ENCODE peak calls at places on chromosomes 4 and X, in nine cellular contexts. K is GM23248, P is Karpas-422, F is IMR-90, S is PC-3, E is hepatocyte, Q is neuronal stem cell, O is GM23338, Y is SK-N-SH. T is an unnamed sample.

GRCh38 chrX:151702741-151703352 is 7.6 kb downstream of the PRRG3 start:
- DNase-seq in K (no peak), P (no peak), F (no peak), S (no peak), E (no peak), Q (no peak), O (no peak), Y (no peak), T (no peak)

GRCh38 chr4:166675411-166675810 is 558.9 kb downstream of the SPOCK3 start:
- DNase-seq in K (peak; percentile 1), P (no peak), F (no peak), S (peak; percentile 56), E (peak; percentile 45), Q (no peak), O (no peak), Y (no peak), T (peak; percentile 81)

GRCh38 chrX:9429767-9430166 is 35.1 kb upstream of the TBL1X start:
- DNase-seq in K (no peak), P (no peak), F (no peak), S (no peak), E (no peak), Q (no peak), O (no peak), Y (peak; percentile 25), T (no peak)

GRCh38 chr4:162836773-162837172 is 329.9 kb downstream of the NAF1 start:
- DNase-seq in K (no peak), P (no peak), F (no peak), S (no peak), E (no peak), Q (no peak), O (no peak), Y (no peak), T (no peak)

GRCh38 chr4:79049840-79050520 is 110.7 kb upstream of the PAQR3 start:
- DNase-seq in K (peak; percentile 49), P (no peak), F (no peak), S (peak; percentile 8), E (no peak), Q (no peak), O (peak; percentile 10), Y (peak; percentile 24), T (no peak)

GRCh38 chr4:3291411-3291968 is 1.3 kb upstream of the RGS12 start:
- DNase-seq in K (no peak), P (no peak), F (no peak), S (peak; percentile 50), E (peak; percentile 40), Q (no peak), O (peak; percentile 70), Y (no peak), T (no peak)

GRCh38 chrX:50812995-50813842 is 775 bp downstream of the SHROOM4 start:
- DNase-seq in K (peak; percentile 77), P (no peak), F (peak; percentile 46), S (peak; percentile 5), E (peak; percentile 52), Q (peak; percentile 15), O (peak; percentile 39), Y (peak; percentile 39), T (peak; percentile 41)

GRCh38 chr4:1611501-1611870 is 72.6 kb downstream of the FAM53A start:
- DNase-seq in K (no peak), P (no peak), F (no peak), S (no peak), E (no peak), Q (no peak), O (no peak), Y (no peak), T (no peak)

GRCh38 chr4:153758688-153759406 is 977 bp downstream of the RNF175 start:
- DNase-seq in K (peak; percentile 14), P (no peak), F (no peak), S (no peak), E (no peak), Q (no peak), O (peak; percentile 45), Y (no peak), T (no peak)

GRCh38 chrX:129577473-129577872 is 37.4 kb downstream of the OCRL start:
- DNase-seq in K (peak; percentile 91), P (no peak), F (peak; percentile 83), S (peak; percentile 5), E (peak; percentile 29), Q (no peak), O (no peak), Y (peak; percentile 58), T (peak; percentile 74)

GRCh38 chr4:142549726-142550463 is 296.2 kb downstream of the INPP4B start:
- DNase-seq in K (peak; percentile 91), P (no peak), F (peak; percentile 81), S (peak; percentile 96), E (peak; percentile 37), Q (no peak), O (no peak), Y (no peak), T (peak; percentile 96)

GRCh38 chr4:128519163-128519810 is 231.7 kb upstream of the PGRMC2 start:
- DNase-seq in K (peak; percentile 33), P (no peak), F (peak; percentile 23), S (no peak), E (no peak), Q (no peak), O (no peak), Y (no peak), T (peak; percentile 61)

DNA sequence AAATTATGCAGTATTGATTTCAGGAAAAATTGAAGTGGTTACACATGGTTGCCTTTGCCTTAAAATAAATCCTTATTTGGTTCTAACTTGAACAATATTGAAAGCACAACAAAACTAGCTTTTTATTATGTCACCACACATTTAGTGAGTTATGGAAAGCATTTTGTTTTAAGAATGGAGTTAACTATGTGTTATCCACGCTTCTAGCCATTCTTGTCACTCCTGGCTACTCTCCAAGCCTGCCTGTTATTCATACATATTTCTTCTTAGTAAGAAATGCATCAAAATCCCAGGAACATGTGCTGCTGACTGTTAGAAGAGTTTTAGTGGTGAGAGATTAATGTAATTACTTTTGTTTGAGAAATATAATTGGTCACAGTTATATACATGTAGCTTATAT is 73.9 kb downstream of the FAT4 start:
- DNase-seq in K (peak; percentile 72), P (no peak), F (peak; percentile 70), S (peak; percentile 28), E (no peak), Q (no peak), O (no peak), Y (no peak), T (peak; percentile 81)
- H3K27me3 ChIP-seq in K (no peaks in the 10 kb centered on the region), P (no peaks in the 10 kb centered on the region), F (no peaks in the 10 kb centered on the region), S (no peaks in the 10 kb centered on the region), E (no peaks in the 10 kb centered on the region), Q (no peaks in the 10 kb centered on the region), O (no peaks in the 10 kb centered on the region), Y (no peaks in the 10 kb centered on the region), T (no peaks in the 10 kb centered on the region)

GRCh38 chr4:145485120-145485519 is 3.5 kb downstream of the SMAD1 start:
- DNase-seq in K (no peak), P (no peak), F (no peak), S (no peak), E (no peak), Q (no peak), O (no peak), Y (no peak), T (no peak)

GRCh38 chr4:145487626-145488025 is 6.0 kb downstream of the SMAD1 start:
- DNase-seq in K (no peak), P (peak; percentile 95), F (no peak), S (no peak), E (no peak), Q (no peak), O (no peak), Y (no peak), T (no peak)

GRCh38 chr4:145484240-145484846 is 2.7 kb downstream of the SMAD1 start:
- DNase-seq in K (no peak), P (no peak), F (no peak), S (no peak), E (no peak), Q (no peak), O (no peak), Y (peak; percentile 41), T (no peak)

GRCh38 chr4:145486603-145487002 is 5.0 kb downstream of the SMAD1 start:
- DNase-seq in K (no peak), P (no peak), F (no peak), S (no peak), E (no peak), Q (no peak), O (no peak), Y (no peak), T (no peak)

GRCh38 chr4:145488310-145488709 is 6.7 kb downstream of the SMAD1 start:
- DNase-seq in K (no peak), P (no peak), F (no peak), S (no peak), E (no peak), Q (no peak), O (no peak), Y (no peak), T (no peak)
- H3K4me2 ChIP-seq in K (no peak overlapping the region), P (peak overlapping the region; percentile 87), F (no peak overlapping the region), S (no peak overlapping the region), E (no peak overlapping the region), Q (no peak overlapping the region), O (peak overlapping the region; percentile 26), Y (no peak overlapping the region), T (no peak overlapping the region)

DNA sequence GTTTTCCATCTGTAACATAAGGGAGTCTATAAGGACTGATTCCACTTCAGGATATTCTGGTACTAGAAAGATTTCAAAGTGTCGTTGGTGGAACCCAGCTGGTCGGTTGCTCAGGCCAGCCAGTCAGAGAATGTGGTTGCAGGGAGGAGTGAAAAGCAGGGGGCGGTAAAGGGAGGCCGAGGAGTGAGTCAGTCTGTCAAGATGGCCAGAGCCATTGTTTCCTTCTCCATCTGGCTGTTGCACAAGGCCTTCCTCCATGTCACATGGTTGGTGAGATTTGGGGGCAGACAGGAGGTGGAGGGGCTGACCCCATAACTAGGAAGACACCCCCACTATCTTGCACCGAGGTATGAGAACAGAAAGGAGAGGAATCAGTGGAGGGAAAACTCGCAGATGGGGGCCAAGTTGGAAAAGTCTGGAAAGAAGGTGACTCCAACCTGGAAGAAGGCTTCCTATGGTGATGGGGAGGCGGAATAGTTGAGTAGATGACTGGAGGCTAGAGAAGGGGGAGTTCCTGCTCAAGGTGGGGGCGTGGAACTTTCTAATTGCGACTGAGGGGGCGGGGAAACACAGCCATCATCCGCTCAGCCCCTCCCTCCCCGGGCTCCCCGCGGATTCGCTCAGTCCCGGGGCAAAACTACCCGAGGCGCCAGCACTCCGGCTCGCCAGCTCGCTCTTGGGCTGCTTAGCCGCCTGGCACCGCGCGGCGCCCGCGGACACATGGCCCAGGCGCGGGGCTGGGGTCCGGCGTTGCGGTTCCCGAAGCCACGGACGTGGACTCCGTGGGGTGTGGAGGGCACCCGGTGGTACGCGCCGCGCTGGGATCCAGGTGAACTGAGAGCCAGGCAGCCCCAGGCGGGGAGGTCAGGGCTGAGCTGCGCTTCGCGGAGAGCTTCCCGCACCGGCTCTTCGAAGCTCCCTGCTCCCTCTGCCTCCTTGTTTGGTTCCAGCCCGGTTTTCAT is 38.5 kb downstream of the STARD8 start:
- DNase-seq in K (peak; percentile 67), P (no peak), F (peak; percentile 76), S (no peak), E (peak; percentile 47), Q (no peak), O (peak; percentile 72), Y (peak; percentile 49), T (peak; percentile 45)
- H3K4me3 ChIP-seq in K (peak overlapping the region; percentile 63), P (no peak overlapping the region), F (peak overlapping the region; percentile 29), S (peak overlapping the region; percentile 21), E (no peak overlapping the region), Q (no peak overlapping the region), O (peak overlapping the region; percentile 53), Y (no peak overlapping the region), T (peak overlapping the region; percentile 42)

DNA sequence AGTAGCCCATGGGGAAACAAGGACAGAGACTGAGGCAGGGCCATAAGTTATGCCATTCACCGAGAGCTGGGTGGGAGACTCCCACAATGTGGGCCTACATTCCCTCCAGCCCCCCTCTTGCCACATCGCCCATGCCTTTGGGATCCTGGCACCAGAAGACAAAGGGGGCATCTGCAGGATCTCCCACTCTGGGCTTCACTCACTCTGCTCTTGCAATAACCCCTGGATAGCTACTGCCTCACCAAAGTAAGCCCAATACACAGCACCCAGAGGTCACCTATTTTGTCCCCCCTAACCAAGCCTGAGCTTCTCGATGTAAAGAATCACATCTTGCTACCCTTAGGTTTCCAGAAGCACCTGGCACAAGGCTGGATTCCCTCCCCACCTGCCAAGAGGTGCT is 741 bp upstream of the RTL5 start:
- DNase-seq in K (no peak), P (no peak), F (no peak), S (no peak), E (no peak), Q (no peak), O (no peak), Y (peak; percentile 33), T (no peak)
- H3K27me3 ChIP-seq in K (no peaks in the 10 kb centered on the region), P (no peaks in the 10 kb centered on the region), F (peaks cover 52% of the 10 kb centered on the region), S (peaks cover 12% of the 10 kb centered on the region), E (no peaks in the 10 kb centered on the region), Q (no peaks in the 10 kb centered on the region), O (peaks cover 49% of the 10 kb centered on the region), Y (peaks cover 19% of the 10 kb centered on the region), T (no peaks in the 10 kb centered on the region)